ENCODE peak calls at places on chromosomes 6 and 20, in seven cellular contexts. One of them, this sample, is unnamed.

GRCh38 chr6:129882510-129883023 is 21.5 kb upstream of the TMEM244 start:
- DNase-seq in transverse colon: peak; percentile 13
- DNase-seq in SK-N-SH: no peak
- DNase-seq in breast epithelium: no peak
- DNase-seq in spleen: peak; percentile 71
- DNase-seq in endothelial cell of umbilical vein: no peak
- DNase-seq in sigmoid colon: no peak
- DNase-seq in this sample: no peak

GRCh38 chr6:40285535-40285934 is 301.6 kb downstream of the LRFN2 start:
- DNase-seq in breast epithelium: no peak
- DNase-seq in endothelial cell of umbilical vein: no peak
- DNase-seq in sigmoid colon: no peak
- DNase-seq in spleen: no peak
- DNase-seq in SK-N-SH: no peak
- DNase-seq in transverse colon: no peak
- DNase-seq in this sample: no peak

GRCh38 chr6:140134224-140134623 is 759.8 kb upstream of the CITED2 start:
- DNase-seq in spleen: no peak
- DNase-seq in transverse colon: peak; percentile 10
- DNase-seq in endothelial cell of umbilical vein: no peak
- DNase-seq in sigmoid colon: peak; percentile 82
- DNase-seq in breast epithelium: no peak
- DNase-seq in SK-N-SH: no peak
- DNase-seq in this sample: no peak

GRCh38 chr6:127515234-127515793 is 3.8 kb downstream of the MTCL3 start:
- DNase-seq in transverse colon: no peak
- DNase-seq in spleen: no peak
- DNase-seq in breast epithelium: no peak
- DNase-seq in SK-N-SH: peak; percentile 75
- DNase-seq in sigmoid colon: no peak
- DNase-seq in endothelial cell of umbilical vein: no peak
- DNase-seq in this sample: no peak

GRCh38 chr20:48875233-48875913 is 46.1 kb upstream of the ARFGEF2 start:
- DNase-seq in spleen: no peak
- DNase-seq in SK-N-SH: no peak
- DNase-seq in transverse colon: no peak
- DNase-seq in breast epithelium: no peak
- DNase-seq in sigmoid colon: no peak
- DNase-seq in endothelial cell of umbilical vein: no peak
- DNase-seq in this sample: no peak

GRCh38 chr6:39812853-39813533 is 20.8 kb downstream of the DAAM2 start:
- DNase-seq in SK-N-SH: no peak
- DNase-seq in endothelial cell of umbilical vein: no peak
- DNase-seq in sigmoid colon: no peak
- DNase-seq in spleen: no peak
- DNase-seq in transverse colon: no peak
- DNase-seq in breast epithelium: peak; percentile 47
- DNase-seq in this sample: no peak

GRCh38 chr20:34472246-34472925 is 43.8 kb upstream of the DYNLRB1 start:
- DNase-seq in breast epithelium: no peak
- DNase-seq in spleen: no peak
- DNase-seq in transverse colon: no peak
- DNase-seq in sigmoid colon: no peak
- DNase-seq in endothelial cell of umbilical vein: peak; percentile 77
- DNase-seq in SK-N-SH: no peak
- DNase-seq in this sample: no peak

GRCh38 chr6:37489697-37490336 is 9.9 kb downstream of the CCDC167 start:
- DNase-seq in breast epithelium: no peak
- DNase-seq in spleen: no peak
- DNase-seq in SK-N-SH: peak; percentile 68
- DNase-seq in sigmoid colon: peak; percentile 61
- DNase-seq in endothelial cell of umbilical vein: no peak
- DNase-seq in transverse colon: no peak
- DNase-seq in this sample: no peak

GRCh38 chr6:30515106-30515505 is 25.8 kb downstream of the HLA-E start:
- DNase-seq in endothelial cell of umbilical vein: no peak
- DNase-seq in SK-N-SH: no peak
- DNase-seq in transverse colon: no peak
- DNase-seq in spleen: no peak
- DNase-seq in sigmoid colon: no peak
- DNase-seq in breast epithelium: no peak
- DNase-seq in this sample: no peak

GRCh38 chr6:30518505-30518850 is 29.2 kb downstream of the HLA-E start:
- DNase-seq in breast epithelium: no peak
- DNase-seq in spleen: no peak
- DNase-seq in endothelial cell of umbilical vein: no peak
- DNase-seq in transverse colon: no peak
- DNase-seq in sigmoid colon: no peak
- DNase-seq in SK-N-SH: no peak
- DNase-seq in this sample: no peak

GRCh38 chr6:30520480-30520992 is 31.2 kb downstream of the HLA-E start:
- DNase-seq in endothelial cell of umbilical vein: no peak
- DNase-seq in sigmoid colon: no peak
- DNase-seq in breast epithelium: peak; percentile 62
- DNase-seq in spleen: no peak
- DNase-seq in SK-N-SH: no peak
- DNase-seq in transverse colon: no peak
- DNase-seq in this sample: no peak

GRCh38 chr6:30513451-30513850 is 24.1 kb downstream of the HLA-E start:
- DNase-seq in SK-N-SH: no peak
- DNase-seq in breast epithelium: no peak
- DNase-seq in spleen: no peak
- DNase-seq in sigmoid colon: no peak
- DNase-seq in transverse colon: no peak
- DNase-seq in endothelial cell of umbilical vein: no peak
- DNase-seq in this sample: no peak

DNA sequence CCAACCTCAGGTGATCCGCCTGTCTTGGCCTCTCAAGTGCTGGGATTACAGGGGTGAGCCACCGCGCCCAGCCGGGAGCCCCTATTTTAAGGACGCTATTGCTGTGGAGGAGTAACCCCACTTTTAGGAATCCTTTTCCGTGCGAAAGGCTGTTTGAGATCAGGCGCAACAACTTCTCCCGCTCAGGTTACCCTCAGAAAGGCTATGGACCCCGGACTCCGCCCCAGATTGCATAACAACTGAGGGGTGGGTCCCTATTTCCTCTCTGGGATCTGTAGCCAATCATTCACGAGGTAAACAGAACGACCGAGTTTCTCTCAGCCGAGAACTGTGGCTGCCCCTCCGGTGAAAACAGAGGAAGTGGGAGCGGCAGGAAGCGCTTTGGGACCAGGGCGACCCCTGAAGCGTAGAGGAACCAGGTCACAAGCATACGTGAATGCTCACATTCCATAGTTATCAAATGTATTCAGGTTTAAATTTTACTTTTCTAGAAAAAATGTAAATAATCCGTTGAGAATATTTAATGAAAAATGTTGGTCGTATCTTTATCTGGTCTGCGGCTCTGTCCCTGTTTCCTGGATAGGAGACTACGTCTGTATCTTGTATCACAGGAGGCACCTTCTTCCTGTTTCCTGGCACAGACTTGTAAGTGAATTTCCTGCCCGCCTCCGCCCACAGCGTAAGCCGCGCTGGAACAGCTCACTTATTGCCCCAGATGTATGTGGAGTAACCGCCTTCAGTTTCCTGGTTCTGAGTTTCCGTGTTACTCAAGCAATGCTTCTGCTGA is 26.9 kb downstream of the HLA-E start:
- DNase-seq in sigmoid colon: peak; percentile 95
- DNase-seq in endothelial cell of umbilical vein: peak; percentile 99
- DNase-seq in transverse colon: peak; percentile 93
- DNase-seq in breast epithelium: peak; percentile 94
- DNase-seq in spleen: peak; percentile 97
- DNase-seq in SK-N-SH: peak; percentile 76
- DNase-seq in this sample: peak; percentile 96
- H3K4me3 ChIP-seq in sigmoid colon: peak overlapping the region; percentile 54
- H3K4me3 ChIP-seq in endothelial cell of umbilical vein: no peak overlapping the region
- H3K4me3 ChIP-seq in transverse colon: peak overlapping the region; percentile 5
- H3K4me3 ChIP-seq in breast epithelium: peak overlapping the region; percentile 42
- H3K4me3 ChIP-seq in spleen: peak overlapping the region; percentile 30
- H3K4me3 ChIP-seq in SK-N-SH: peak overlapping the region; percentile 43
- H3K4me3 ChIP-seq in this sample: peak overlapping the region; percentile 50

DNA sequence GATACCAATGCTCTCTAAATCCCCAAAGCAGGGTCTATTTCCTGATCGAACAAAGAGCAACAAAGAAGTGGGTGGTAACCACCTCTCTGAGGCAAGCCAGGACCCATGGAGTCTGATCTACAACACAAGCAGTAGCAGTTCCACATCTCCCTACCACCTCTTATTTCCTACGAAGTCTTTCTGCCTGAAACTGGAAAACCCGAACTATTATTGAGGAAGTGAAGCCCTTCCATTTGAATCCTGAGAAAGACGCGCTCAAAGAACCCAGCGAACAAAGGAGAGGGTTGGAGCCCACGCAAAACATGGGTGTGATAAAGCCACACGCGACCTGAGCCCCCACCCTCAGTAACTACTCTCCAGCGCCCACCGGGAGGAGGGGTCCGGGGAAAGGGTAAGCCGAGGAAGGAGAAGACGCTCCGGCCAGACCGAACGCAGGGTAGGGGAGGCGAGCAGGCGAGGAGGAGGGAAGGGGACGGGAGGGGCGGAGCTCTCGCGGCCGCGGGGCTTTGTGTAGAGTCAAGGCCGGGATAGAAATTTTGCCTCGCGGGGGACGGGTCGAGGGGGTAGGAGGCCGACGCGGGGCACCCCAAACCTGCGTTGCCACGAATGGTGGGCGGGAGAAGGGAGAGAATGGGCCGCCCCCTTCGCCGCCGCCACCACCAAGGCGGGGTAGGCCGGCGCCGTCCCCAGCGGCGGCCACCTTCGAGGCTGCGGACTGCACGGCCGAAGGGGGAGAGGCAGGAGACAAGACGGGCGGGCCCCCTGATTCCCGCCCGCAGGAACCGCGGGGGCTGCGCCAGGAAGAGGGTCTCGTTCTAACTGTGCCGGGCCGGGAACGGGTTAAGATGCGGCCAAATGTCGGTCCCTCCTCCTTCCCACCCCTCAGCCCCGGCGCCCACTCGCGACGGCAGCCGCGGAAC is 800 bp downstream of the HDAC2 start:
- DNase-seq in breast epithelium: no peak
- DNase-seq in transverse colon: peak; percentile 68
- DNase-seq in sigmoid colon: peak; percentile 77
- DNase-seq in SK-N-SH: peak; percentile 70
- DNase-seq in spleen: peak; percentile 93
- DNase-seq in endothelial cell of umbilical vein: peak; percentile 71
- DNase-seq in this sample: peak; percentile 78
- TF ChIP-seq POLR2AphosphoS5 in breast epithelium: no peak
- TF ChIP-seq POLR2AphosphoS5 in transverse colon: no peak
- TF ChIP-seq POLR2AphosphoS5 in sigmoid colon: no peak
- TF ChIP-seq POLR2AphosphoS5 in SK-N-SH: no peak
- TF ChIP-seq POLR2AphosphoS5 in spleen: no peak
- TF ChIP-seq POLR2AphosphoS5 in endothelial cell of umbilical vein: no peak
- TF ChIP-seq POLR2AphosphoS5 in this sample: no peak

GRCh38 chr20:46649650-46649949 is 1.7 kb downstream of the SLC13A3 start:
- DNase-seq in endothelial cell of umbilical vein: no peak
- DNase-seq in SK-N-SH: no peak
- DNase-seq in sigmoid colon: no peak
- DNase-seq in spleen: no peak
- DNase-seq in transverse colon: no peak
- DNase-seq in breast epithelium: no peak
- DNase-seq in this sample: no peak

GRCh38 chr20:46651091-46651962 is at the start of gene SLC13A3:
- DNase-seq in sigmoid colon: no peak
- DNase-seq in endothelial cell of umbilical vein: no peak
- DNase-seq in breast epithelium: no peak
- DNase-seq in spleen: no peak
- DNase-seq in transverse colon: no peak
- DNase-seq in SK-N-SH: peak; percentile 74
- DNase-seq in this sample: no peak

GRCh38 chr20:46649965-46650542 is 1.2 kb downstream of the SLC13A3 start:
- DNase-seq in endothelial cell of umbilical vein: no peak
- DNase-seq in spleen: no peak
- DNase-seq in transverse colon: no peak
- DNase-seq in breast epithelium: no peak
- DNase-seq in SK-N-SH: no peak
- DNase-seq in sigmoid colon: no peak
- DNase-seq in this sample: no peak

GRCh38 chr20:46648903-46649649 is 2.2 kb downstream of the SLC13A3 start:
- DNase-seq in SK-N-SH: no peak
- DNase-seq in breast epithelium: no peak
- DNase-seq in sigmoid colon: no peak
- DNase-seq in endothelial cell of umbilical vein: no peak
- DNase-seq in transverse colon: no peak
- DNase-seq in spleen: no peak
- DNase-seq in this sample: no peak

GRCh38 chr20:46650575-46651090 is 626 bp downstream of the SLC13A3 start:
- DNase-seq in transverse colon: no peak
- DNase-seq in SK-N-SH: no peak
- DNase-seq in spleen: no peak
- DNase-seq in endothelial cell of umbilical vein: no peak
- DNase-seq in breast epithelium: no peak
- DNase-seq in sigmoid colon: no peak
- DNase-seq in this sample: no peak
- H3K4me3 ChIP-seq in transverse colon: no peak overlapping the region
- H3K4me3 ChIP-seq in SK-N-SH: no peak overlapping the region
- H3K4me3 ChIP-seq in spleen: no peak overlapping the region
- H3K4me3 ChIP-seq in endothelial cell of umbilical vein: no peak overlapping the region
- H3K4me3 ChIP-seq in breast epithelium: no peak overlapping the region
- H3K4me3 ChIP-seq in sigmoid colon: peak overlapping the region; percentile 11
- H3K4me3 ChIP-seq in this sample: peak overlapping the region; percentile 22

GRCh38 chr6:10655508-10656055 is 38.8 kb downstream of the C6orf52 start:
- DNase-seq in endothelial cell of umbilical vein: no peak
- DNase-seq in spleen: no peak
- DNase-seq in sigmoid colon: no peak
- DNase-seq in SK-N-SH: no peak
- DNase-seq in transverse colon: no peak
- DNase-seq in breast epithelium: no peak
- DNase-seq in this sample: no peak

GRCh38 chr6:10662742-10663141 is 31.7 kb downstream of the C6orf52 start:
- DNase-seq in endothelial cell of umbilical vein: no peak
- DNase-seq in transverse colon: no peak
- DNase-seq in sigmoid colon: no peak
- DNase-seq in SK-N-SH: no peak
- DNase-seq in spleen: no peak
- DNase-seq in breast epithelium: no peak
- DNase-seq in this sample: no peak

GRCh38 chr6:10662207-10662606 is 32.2 kb downstream of the C6orf52 start:
- DNase-seq in SK-N-SH: no peak
- DNase-seq in transverse colon: no peak
- DNase-seq in sigmoid colon: no peak
- DNase-seq in breast epithelium: no peak
- DNase-seq in endothelial cell of umbilical vein: no peak
- DNase-seq in spleen: no peak
- DNase-seq in this sample: no peak

GRCh38 chr6:10658910-10659696 is 35.3 kb downstream of the C6orf52 start:
- DNase-seq in transverse colon: no peak
- DNase-seq in breast epithelium: no peak
- DNase-seq in SK-N-SH: no peak
- DNase-seq in endothelial cell of umbilical vein: no peak
- DNase-seq in sigmoid colon: no peak
- DNase-seq in spleen: no peak
- DNase-seq in this sample: no peak

DNA sequence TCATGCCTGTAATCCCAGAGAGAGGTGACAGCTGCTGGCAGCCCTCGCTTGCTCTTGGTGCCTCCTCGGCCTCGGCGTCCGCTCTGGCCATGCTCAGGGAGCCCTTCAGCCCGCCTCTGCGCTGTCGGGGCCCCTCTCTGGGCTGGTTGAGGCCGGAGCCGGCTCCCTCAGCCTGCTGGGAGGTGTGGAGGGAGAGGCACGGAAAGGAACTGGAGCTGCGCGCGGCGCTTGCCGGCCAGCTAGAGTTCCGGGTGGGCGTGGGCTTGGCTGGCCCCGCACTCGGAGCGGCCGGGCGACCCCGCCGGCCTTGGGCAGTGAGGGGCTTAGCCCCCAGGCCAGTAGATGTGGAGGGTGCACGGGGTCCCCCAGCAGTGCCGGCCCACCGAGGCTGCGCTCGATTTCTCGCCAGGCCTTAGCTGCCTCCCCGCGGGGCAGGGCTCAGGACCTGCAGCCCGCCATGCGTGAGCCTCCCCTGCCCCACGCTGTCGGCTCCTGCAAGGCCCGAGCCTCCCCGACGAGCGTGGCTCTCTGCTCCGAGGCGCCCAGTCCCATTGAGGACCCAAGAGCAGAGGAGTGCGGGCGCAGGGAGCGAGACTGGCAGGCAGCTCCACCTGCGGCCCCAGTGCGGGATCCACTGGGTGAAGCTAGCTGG is 34.6 kb downstream of the C6orf52 start:
- DNase-seq in transverse colon: no peak
- DNase-seq in endothelial cell of umbilical vein: no peak
- DNase-seq in SK-N-SH: peak; percentile 46
- DNase-seq in sigmoid colon: no peak
- DNase-seq in spleen: peak; percentile 79
- DNase-seq in breast epithelium: no peak
- DNase-seq in this sample: no peak
- TF ChIP-seq POLR2AphosphoS5 in transverse colon: no peak
- TF ChIP-seq POLR2AphosphoS5 in endothelial cell of umbilical vein: no peak
- TF ChIP-seq POLR2AphosphoS5 in SK-N-SH: no peak
- TF ChIP-seq POLR2AphosphoS5 in sigmoid colon: no peak
- TF ChIP-seq POLR2AphosphoS5 in spleen: no peak
- TF ChIP-seq POLR2AphosphoS5 in breast epithelium: no peak
- TF ChIP-seq POLR2AphosphoS5 in this sample: no peak

This sample was measured in suprapubic skin.